ENCODE peak calls at places on chromosomes 16 and 17, in seven cellular contexts. M is lower lobe of right lung; G is neural progenitor cell; V is sigmoid colon; X is effector memory CD4-positive, alpha-beta T cell; T is A673; N is lung. B is an unnamed sample.

GRCh38 chr16:47018223-47018891 is 44.9 kb upstream of the DNAJA2 start:
- DNase-seq in M (no peak), G (peak; percentile 73), V (no peak), X (no peak), T (peak; percentile 38), N (peak; percentile 31), B (no peak)

GRCh38 chr16:1601489-1601888 is 10.4 kb downstream of the IFT140 start:
- DNase-seq in M (no peak), G (no peak), V (no peak), X (no peak), T (no peak), N (peak; percentile 53), B (no peak)

GRCh38 chr16:21126518-21126917 is 24.1 kb downstream of the DNAH3 start:
- DNase-seq in M (no peak), G (peak; percentile 25), V (no peak), X (no peak), T (no peak), N (no peak), B (no peak)

GRCh38 chr17:44004077-44004760 is at the start of gene NAGS:
- DNase-seq in M (peak; percentile 67), G (peak; percentile 63), V (no peak), X (no peak), T (no peak), N (peak; percentile 65), B (no peak)

GRCh38 chr16:89534147-89534788 is 26.1 kb downstream of the SPG7 start:
- DNase-seq in M (no peak), G (no peak), V (no peak), X (no peak), T (peak; percentile 15), N (peak; percentile 45), B (no peak)

GRCh38 chr17:57756941-57757340 is 11.8 kb upstream of the CCDC182 start:
- DNase-seq in M (no peak), G (peak; percentile 32), V (no peak), X (no peak), T (no peak), N (no peak), B (no peak)

GRCh38 chr16:20857281-20857680 is 42.9 kb downstream of the DCUN1D3 start:
- DNase-seq in M (no peak), G (no peak), V (no peak), X (no peak), T (no peak), N (no peak), B (no peak)

GRCh38 chr17:8475820-8476219 is 40.1 kb downstream of the NDEL1 start:
- DNase-seq in M (no peak), G (no peak), V (no peak), X (no peak), T (no peak), N (no peak), B (no peak)

GRCh38 chr17:62703776-62704380 is 76.4 kb downstream of the MRC2 start:
- DNase-seq in M (peak; percentile 87), G (peak; percentile 92), V (peak; percentile 87), X (peak; percentile 51), T (peak; percentile 70), N (peak; percentile 77), B (peak; percentile 81)

GRCh38 chr16:23160082-23160481 is 10.8 kb upstream of the USP31 start:
- DNase-seq in M (no peak), G (no peak), V (no peak), X (no peak), T (no peak), N (no peak), B (no peak)

GRCh38 chr16:19179890-19180490 is 11.9 kb downstream of the SYT17 start:
- DNase-seq in M (peak; percentile 83), G (peak; percentile 83), V (peak; percentile 75), X (no peak), T (peak; percentile 84), N (peak; percentile 66), B (no peak)

GRCh38 chr16:14050297-14051027 is 20.7 kb upstream of the MRTFB start:
- DNase-seq in M (no peak), G (peak; percentile 51), V (no peak), X (no peak), T (no peak), N (no peak), B (no peak)

GRCh38 chr17:65158081-65158480 is 20.9 kb downstream of the RGS9 start:
- DNase-seq in M (no peak), G (no peak), V (no peak), X (no peak), T (no peak), N (no peak), B (no peak)

GRCh38 chr17:38451030-38451839 is 23.0 kb downstream of the ARHGAP23 start:
- DNase-seq in M (peak; percentile 64), G (peak; percentile 68), V (no peak), X (no peak), T (peak; percentile 45), N (no peak), B (peak; percentile 87)

GRCh38 chr16:19432429-19432828 is 14.7 kb downstream of the TMC5 start:
- DNase-seq in M (no peak), G (no peak), V (no peak), X (no peak), T (no peak), N (peak; percentile 35), B (no peak)

DNA sequence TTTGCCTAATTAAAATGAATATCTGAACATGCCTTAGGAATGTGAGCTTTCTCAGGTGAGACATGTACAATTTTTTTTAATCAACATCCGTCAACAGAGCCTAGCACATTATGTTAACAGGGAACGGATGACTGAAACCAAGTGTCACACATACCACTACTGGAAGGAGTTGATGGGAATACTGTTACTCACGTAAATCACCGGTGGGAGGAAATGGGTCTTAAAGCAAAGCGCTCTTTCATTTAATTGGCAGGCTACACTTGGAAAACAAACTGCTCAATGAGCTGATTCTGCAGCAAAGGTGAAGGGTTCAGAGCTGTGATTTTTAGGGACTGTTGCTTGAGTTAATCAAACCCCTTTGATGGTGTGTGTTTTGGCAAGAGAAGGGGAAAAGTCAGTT is 4.8 kb downstream of the CPPED1 start:
- DNase-seq in M (no peak), G (no peak), V (no peak), X (no peak), T (no peak), N (no peak), B (no peak)
- H3K4me1 ChIP-seq in M (peaks cover 29% of the 10 kb centered on the region), G (no peaks in the 10 kb centered on the region), V (peaks cover 8% of the 10 kb centered on the region), X (peaks cover 7% of the 10 kb centered on the region), T (no peaks in the 10 kb centered on the region), N (peaks cover 5% of the 10 kb centered on the region), B (peaks cover 8% of the 10 kb centered on the region)

GRCh38 chr17:32444301-32445074 is at the start of gene PSMD11:
- DNase-seq in M (peak; percentile 99), G (peak; percentile 99), V (peak; percentile 99), X (peak; percentile 96), T (peak; percentile 95), N (peak; percentile 98), B (peak; percentile 97)
- H3K27ac ChIP-seq in M (peak within 1 kb of the TSS; percentile 86), G (peak within 1 kb of the TSS; percentile 72), V (peak within 1 kb of the TSS; percentile 84), X (peak within 1 kb of the TSS; percentile 78), T (peak within 1 kb of the TSS; percentile 94), N (peak within 1 kb of the TSS; percentile 87), B (peak within 1 kb of the TSS; percentile 78)

GRCh38 chr17:83204230-83204725 is 124.9 kb downstream of the METRNL start:
- DNase-seq in M (peak; percentile 10), G (no peak), V (no peak), X (no peak), T (no peak), N (no peak), B (no peak)
- H3K9me3 ChIP-seq in M (no peaks in the 10 kb centered on the region), G (no peaks in the 10 kb centered on the region), V (no peaks in the 10 kb centered on the region), X (no peaks in the 10 kb centered on the region), T (no peaks in the 10 kb centered on the region), N (no peaks in the 10 kb centered on the region), B (no peaks in the 10 kb centered on the region)

GRCh38 chr17:40616592-40616991 is 31.0 kb downstream of the SMARCE1 start:
- DNase-seq in M (no peak), G (no peak), V (no peak), X (no peak), T (no peak), N (no peak), B (no peak)
- H3K4me1 ChIP-seq in M (peaks cover 26% of the 10 kb centered on the region), G (no peaks in the 10 kb centered on the region), V (peaks cover 18% of the 10 kb centered on the region), X (peaks cover 42% of the 10 kb centered on the region), T (no peaks in the 10 kb centered on the region), N (no peaks in the 10 kb centered on the region), B (no peaks in the 10 kb centered on the region)

GRCh38 chr17:75779987-75780889 is 4.4 kb upstream of the UNK start:
- DNase-seq in M (no peak), G (no peak), V (no peak), X (no peak), T (no peak), N (no peak), B (no peak)
- H3K27ac ChIP-seq in M (peak overlapping the region; percentile 98), G (no peak overlapping the region), V (peak overlapping the region; percentile 53), X (no peak overlapping the region), T (peak overlapping the region; percentile 14), N (no peak overlapping the region), B (peak overlapping the region; percentile 92)

GRCh38 chr17:5184284-5184683 is 7.4 kb downstream of the ZNF594 start:
- DNase-seq in M (no peak), G (no peak), V (no peak), X (peak; percentile 13), T (no peak), N (no peak), B (no peak)

GRCh38 chr17:5179003-5179402 is 12.7 kb downstream of the ZNF594 start:
- DNase-seq in M (no peak), G (no peak), V (no peak), X (no peak), T (no peak), N (no peak), B (no peak)

GRCh38 chr17:5181509-5182305 is 10.0 kb downstream of the ZNF594 start:
- DNase-seq in M (no peak), G (no peak), V (no peak), X (no peak), T (no peak), N (no peak), B (no peak)

GRCh38 chr17:5183410-5183793 is 8.3 kb downstream of the ZNF594 start:
- DNase-seq in M (no peak), G (no peak), V (no peak), X (no peak), T (no peak), N (no peak), B (no peak)

GRCh38 chr17:5182597-5183409 is 8.9 kb downstream of the ZNF594 start:
- DNase-seq in M (no peak), G (no peak), V (no peak), X (no peak), T (no peak), N (no peak), B (no peak)
- H3K9me3 ChIP-seq in M (peaks cover 100% of the 10 kb centered on the region), G (peaks cover 95% of the 10 kb centered on the region), V (peaks cover 80% of the 10 kb centered on the region), X (peaks cover 59% of the 10 kb centered on the region), T (peaks cover 98% of the 10 kb centered on the region), N (peaks cover 40% of the 10 kb centered on the region), B (peaks cover 67% of the 10 kb centered on the region)

GRCh38 chr16:57893217-57893558 is 77.7 kb downstream of the CNGB1 start:
- DNase-seq in M (no peak), G (no peak), V (no peak), X (no peak), T (no peak), N (no peak), B (no peak)
- H3K4me1 ChIP-seq in M (peaks cover 45% of the 10 kb centered on the region), G (no peaks in the 10 kb centered on the region), V (no peaks in the 10 kb centered on the region), X (no peaks in the 10 kb centered on the region), T (peaks cover 20% of the 10 kb centered on the region), N (no peaks in the 10 kb centered on the region), B (peaks cover 36% of the 10 kb centered on the region)

GRCh38 chr16:31113420-31114124 is 3.9 kb upstream of the KAT8 start:
- DNase-seq in M (no peak), G (no peak), V (no peak), X (no peak), T (no peak), N (no peak), B (no peak)
- H3K27ac ChIP-seq in M (peak overlapping the region; percentile 57), G (no peak overlapping the region), V (peak overlapping the region; percentile 44), X (no peak overlapping the region), T (no peak overlapping the region), N (peak overlapping the region; percentile 61), B (peak overlapping the region; percentile 36)